ENCODE peak calls at places on chromosomes 4 and X, in eight cellular contexts. One of them, this sample, is unnamed.

GRCh38 chrX:10722804-10723364 is 102.5 kb upstream of the MID1 start:
- DNase-seq in PC-3: peak
- DNase-seq in GM03348: peak
- DNase-seq in stimulated activated CD8-positive, alpha-beta memory T cell treated with anti-CD3 and anti-CD28 coated beads, Interleukin-7, amount 100 ng/mL, for 4 hours: no peak
- DNase-seq in astrocyte of the spinal cord: peak
- DNase-seq in GM12865: peak
- DNase-seq in nucleus accumbens: peak
- DNase-seq in activated T-helper 1 cell treated with anti-CD3 and anti-CD28 coated beads, Interleukin-2, amount 50 U/mL, for 16 hours: no peak
- DNase-seq in this sample: peak

GRCh38 chr4:153513596-153513995 is 47.4 kb downstream of the TMEM131L start:
- DNase-seq in PC-3: peak
- DNase-seq in GM03348: peak
- DNase-seq in stimulated activated CD8-positive, alpha-beta memory T cell treated with anti-CD3 and anti-CD28 coated beads, Interleukin-7, amount 100 ng/mL, for 4 hours: no peak
- DNase-seq in astrocyte of the spinal cord: peak
- DNase-seq in GM12865: no peak
- DNase-seq in nucleus accumbens: no peak
- DNase-seq in activated T-helper 1 cell treated with anti-CD3 and anti-CD28 coated beads, Interleukin-2, amount 50 U/mL, for 16 hours: no peak
- DNase-seq in this sample: no peak

GRCh38 chrX:129593137-129593536 is 53.1 kb downstream of the OCRL start:
- DNase-seq in PC-3: peak
- DNase-seq in GM03348: peak
- DNase-seq in stimulated activated CD8-positive, alpha-beta memory T cell treated with anti-CD3 and anti-CD28 coated beads, Interleukin-7, amount 100 ng/mL, for 4 hours: no peak
- DNase-seq in astrocyte of the spinal cord: peak
- DNase-seq in GM12865: no peak
- DNase-seq in nucleus accumbens: no peak
- DNase-seq in activated T-helper 1 cell treated with anti-CD3 and anti-CD28 coated beads, Interleukin-2, amount 50 U/mL, for 16 hours: no peak
- DNase-seq in this sample: peak

GRCh38 chrX:67614006-67614405 is 70.2 kb downstream of the AR start:
- DNase-seq in PC-3: no peak
- DNase-seq in GM03348: no peak
- DNase-seq in stimulated activated CD8-positive, alpha-beta memory T cell treated with anti-CD3 and anti-CD28 coated beads, Interleukin-7, amount 100 ng/mL, for 4 hours: no peak
- DNase-seq in astrocyte of the spinal cord: peak
- DNase-seq in GM12865: no peak
- DNase-seq in nucleus accumbens: no peak
- DNase-seq in activated T-helper 1 cell treated with anti-CD3 and anti-CD28 coated beads, Interleukin-2, amount 50 U/mL, for 16 hours: no peak
- DNase-seq in this sample: no peak

GRCh38 chr4:70183168-70183939 is 12.2 kb upstream of the ODAM start:
- DNase-seq in PC-3: peak
- DNase-seq in GM03348: peak
- DNase-seq in stimulated activated CD8-positive, alpha-beta memory T cell treated with anti-CD3 and anti-CD28 coated beads, Interleukin-7, amount 100 ng/mL, for 4 hours: no peak
- DNase-seq in astrocyte of the spinal cord: peak
- DNase-seq in GM12865: peak
- DNase-seq in nucleus accumbens: no peak
- DNase-seq in activated T-helper 1 cell treated with anti-CD3 and anti-CD28 coated beads, Interleukin-2, amount 50 U/mL, for 16 hours: no peak
- DNase-seq in this sample: peak

GRCh38 chrX:132732236-132732635 is 226.2 kb downstream of the HS6ST2 start:
- DNase-seq in PC-3: no peak
- DNase-seq in GM03348: no peak
- DNase-seq in stimulated activated CD8-positive, alpha-beta memory T cell treated with anti-CD3 and anti-CD28 coated beads, Interleukin-7, amount 100 ng/mL, for 4 hours: no peak
- DNase-seq in astrocyte of the spinal cord: no peak
- DNase-seq in GM12865: no peak
- DNase-seq in nucleus accumbens: no peak
- DNase-seq in activated T-helper 1 cell treated with anti-CD3 and anti-CD28 coated beads, Interleukin-2, amount 50 U/mL, for 16 hours: no peak
- DNase-seq in this sample: peak

GRCh38 chr4:125359960-125360628 is 45.3 kb downstream of the FAT4 start:
- DNase-seq in PC-3: no peak
- DNase-seq in GM03348: no peak
- DNase-seq in stimulated activated CD8-positive, alpha-beta memory T cell treated with anti-CD3 and anti-CD28 coated beads, Interleukin-7, amount 100 ng/mL, for 4 hours: no peak
- DNase-seq in astrocyte of the spinal cord: no peak
- DNase-seq in GM12865: no peak
- DNase-seq in nucleus accumbens: no peak
- DNase-seq in activated T-helper 1 cell treated with anti-CD3 and anti-CD28 coated beads, Interleukin-2, amount 50 U/mL, for 16 hours: no peak
- DNase-seq in this sample: no peak

GRCh38 chrX:17007134-17007768 is 60.8 kb downstream of the REPS2 start:
- DNase-seq in PC-3: peak
- DNase-seq in GM03348: peak
- DNase-seq in stimulated activated CD8-positive, alpha-beta memory T cell treated with anti-CD3 and anti-CD28 coated beads, Interleukin-7, amount 100 ng/mL, for 4 hours: no peak
- DNase-seq in astrocyte of the spinal cord: peak
- DNase-seq in GM12865: peak
- DNase-seq in nucleus accumbens: no peak
- DNase-seq in activated T-helper 1 cell treated with anti-CD3 and anti-CD28 coated beads, Interleukin-2, amount 50 U/mL, for 16 hours: no peak
- DNase-seq in this sample: peak

GRCh38 chr4:183729430-183730328 is 70.6 kb downstream of the TRAPPC11 start:
- DNase-seq in PC-3: no peak
- DNase-seq in GM03348: no peak
- DNase-seq in stimulated activated CD8-positive, alpha-beta memory T cell treated with anti-CD3 and anti-CD28 coated beads, Interleukin-7, amount 100 ng/mL, for 4 hours: no peak
- DNase-seq in astrocyte of the spinal cord: no peak
- DNase-seq in GM12865: peak
- DNase-seq in nucleus accumbens: no peak
- DNase-seq in activated T-helper 1 cell treated with anti-CD3 and anti-CD28 coated beads, Interleukin-2, amount 50 U/mL, for 16 hours: no peak
- DNase-seq in this sample: peak

GRCh38 chr4:176340871-176341685 is 21.3 kb downstream of the SPCS3 start:
- DNase-seq in PC-3: peak
- DNase-seq in GM03348: peak
- DNase-seq in stimulated activated CD8-positive, alpha-beta memory T cell treated with anti-CD3 and anti-CD28 coated beads, Interleukin-7, amount 100 ng/mL, for 4 hours: no peak
- DNase-seq in astrocyte of the spinal cord: peak
- DNase-seq in GM12865: peak
- DNase-seq in nucleus accumbens: no peak
- DNase-seq in activated T-helper 1 cell treated with anti-CD3 and anti-CD28 coated beads, Interleukin-2, amount 50 U/mL, for 16 hours: no peak
- DNase-seq in this sample: peak

GRCh38 chrX:50635162-50635561 is 164.5 kb upstream of the DGKK start:
- DNase-seq in PC-3: no peak
- DNase-seq in GM03348: no peak
- DNase-seq in stimulated activated CD8-positive, alpha-beta memory T cell treated with anti-CD3 and anti-CD28 coated beads, Interleukin-7, amount 100 ng/mL, for 4 hours: no peak
- DNase-seq in astrocyte of the spinal cord: no peak
- DNase-seq in GM12865: no peak
- DNase-seq in nucleus accumbens: no peak
- DNase-seq in activated T-helper 1 cell treated with anti-CD3 and anti-CD28 coated beads, Interleukin-2, amount 50 U/mL, for 16 hours: no peak
- DNase-seq in this sample: no peak

GRCh38 chrX:11423362-11423818 is 130.2 kb downstream of the AMELX start:
- DNase-seq in PC-3: peak
- DNase-seq in GM03348: peak
- DNase-seq in stimulated activated CD8-positive, alpha-beta memory T cell treated with anti-CD3 and anti-CD28 coated beads, Interleukin-7, amount 100 ng/mL, for 4 hours: no peak
- DNase-seq in astrocyte of the spinal cord: peak
- DNase-seq in GM12865: peak
- DNase-seq in nucleus accumbens: no peak
- DNase-seq in activated T-helper 1 cell treated with anti-CD3 and anti-CD28 coated beads, Interleukin-2, amount 50 U/mL, for 16 hours: no peak
- DNase-seq in this sample: no peak

GRCh38 chr4:99359480-99360204 is 7.1 kb upstream of the ADH1C start:
- DNase-seq in PC-3: no peak
- DNase-seq in GM03348: no peak
- DNase-seq in stimulated activated CD8-positive, alpha-beta memory T cell treated with anti-CD3 and anti-CD28 coated beads, Interleukin-7, amount 100 ng/mL, for 4 hours: no peak
- DNase-seq in astrocyte of the spinal cord: no peak
- DNase-seq in GM12865: no peak
- DNase-seq in nucleus accumbens: no peak
- DNase-seq in activated T-helper 1 cell treated with anti-CD3 and anti-CD28 coated beads, Interleukin-2, amount 50 U/mL, for 16 hours: no peak
- DNase-seq in this sample: no peak

GRCh38 chr4:111228396-111228795 is 605.5 kb upstream of the PITX2 start:
- DNase-seq in PC-3: no peak
- DNase-seq in GM03348: peak
- DNase-seq in stimulated activated CD8-positive, alpha-beta memory T cell treated with anti-CD3 and anti-CD28 coated beads, Interleukin-7, amount 100 ng/mL, for 4 hours: no peak
- DNase-seq in astrocyte of the spinal cord: peak
- DNase-seq in GM12865: no peak
- DNase-seq in nucleus accumbens: no peak
- DNase-seq in activated T-helper 1 cell treated with anti-CD3 and anti-CD28 coated beads, Interleukin-2, amount 50 U/mL, for 16 hours: no peak
- DNase-seq in this sample: no peak

GRCh38 chrX:129779747-129780146 is at the start of gene SASH3:
- DNase-seq in PC-3: no peak
- DNase-seq in GM03348: no peak
- DNase-seq in stimulated activated CD8-positive, alpha-beta memory T cell treated with anti-CD3 and anti-CD28 coated beads, Interleukin-7, amount 100 ng/mL, for 4 hours: no peak
- DNase-seq in astrocyte of the spinal cord: no peak
- DNase-seq in GM12865: peak
- DNase-seq in nucleus accumbens: no peak
- DNase-seq in activated T-helper 1 cell treated with anti-CD3 and anti-CD28 coated beads, Interleukin-2, amount 50 U/mL, for 16 hours: peak
- DNase-seq in this sample: no peak

GRCh38 chr4:1012031-1012739 is 759 bp downstream of the FGFRL1 start:
- DNase-seq in PC-3: peak
- DNase-seq in GM03348: peak
- DNase-seq in stimulated activated CD8-positive, alpha-beta memory T cell treated with anti-CD3 and anti-CD28 coated beads, Interleukin-7, amount 100 ng/mL, for 4 hours: no peak
- DNase-seq in astrocyte of the spinal cord: peak
- DNase-seq in GM12865: no peak
- DNase-seq in nucleus accumbens: no peak
- DNase-seq in activated T-helper 1 cell treated with anti-CD3 and anti-CD28 coated beads, Interleukin-2, amount 50 U/mL, for 16 hours: no peak
- DNase-seq in this sample: peak

GRCh38 chrX:19924285-19924684 is 36.9 kb upstream of the SH3KBP1 start:
- DNase-seq in PC-3: no peak
- DNase-seq in GM03348: no peak
- DNase-seq in stimulated activated CD8-positive, alpha-beta memory T cell treated with anti-CD3 and anti-CD28 coated beads, Interleukin-7, amount 100 ng/mL, for 4 hours: no peak
- DNase-seq in astrocyte of the spinal cord: peak
- DNase-seq in GM12865: no peak
- DNase-seq in nucleus accumbens: no peak
- DNase-seq in activated T-helper 1 cell treated with anti-CD3 and anti-CD28 coated beads, Interleukin-2, amount 50 U/mL, for 16 hours: no peak
- DNase-seq in this sample: no peak

GRCh38 chrX:136219893-136220292 is 31.3 kb downstream of the MAP7D3 start:
- DNase-seq in PC-3: peak
- DNase-seq in GM03348: no peak
- DNase-seq in stimulated activated CD8-positive, alpha-beta memory T cell treated with anti-CD3 and anti-CD28 coated beads, Interleukin-7, amount 100 ng/mL, for 4 hours: no peak
- DNase-seq in astrocyte of the spinal cord: no peak
- DNase-seq in GM12865: no peak
- DNase-seq in nucleus accumbens: no peak
- DNase-seq in activated T-helper 1 cell treated with anti-CD3 and anti-CD28 coated beads, Interleukin-2, amount 50 U/mL, for 16 hours: no peak
- DNase-seq in this sample: no peak

GRCh38 chrX:131595120-131595519 is 51.2 kb downstream of the OR13H1 start:
- DNase-seq in PC-3: peak
- DNase-seq in GM03348: no peak
- DNase-seq in stimulated activated CD8-positive, alpha-beta memory T cell treated with anti-CD3 and anti-CD28 coated beads, Interleukin-7, amount 100 ng/mL, for 4 hours: no peak
- DNase-seq in astrocyte of the spinal cord: no peak
- DNase-seq in GM12865: no peak
- DNase-seq in nucleus accumbens: no peak
- DNase-seq in activated T-helper 1 cell treated with anti-CD3 and anti-CD28 coated beads, Interleukin-2, amount 50 U/mL, for 16 hours: no peak
- DNase-seq in this sample: peak

GRCh38 chr4:3305610-3306371 is 13.0 kb downstream of the RGS12 start:
- DNase-seq in PC-3: no peak
- DNase-seq in GM03348: no peak
- DNase-seq in stimulated activated CD8-positive, alpha-beta memory T cell treated with anti-CD3 and anti-CD28 coated beads, Interleukin-7, amount 100 ng/mL, for 4 hours: no peak
- DNase-seq in astrocyte of the spinal cord: no peak
- DNase-seq in GM12865: no peak
- DNase-seq in nucleus accumbens: peak
- DNase-seq in activated T-helper 1 cell treated with anti-CD3 and anti-CD28 coated beads, Interleukin-2, amount 50 U/mL, for 16 hours: no peak
- DNase-seq in this sample: peak

GRCh38 chrX:25523574-25523973 is 507.8 kb upstream of the ARX start:
- DNase-seq in PC-3: peak
- DNase-seq in GM03348: peak
- DNase-seq in stimulated activated CD8-positive, alpha-beta memory T cell treated with anti-CD3 and anti-CD28 coated beads, Interleukin-7, amount 100 ng/mL, for 4 hours: no peak
- DNase-seq in astrocyte of the spinal cord: peak
- DNase-seq in GM12865: peak
- DNase-seq in nucleus accumbens: peak
- DNase-seq in activated T-helper 1 cell treated with anti-CD3 and anti-CD28 coated beads, Interleukin-2, amount 50 U/mL, for 16 hours: no peak
- DNase-seq in this sample: peak

GRCh38 chr4:89661490-89661889 is 175.5 kb downstream of the SNCA start:
- DNase-seq in PC-3: peak
- DNase-seq in GM03348: peak
- DNase-seq in stimulated activated CD8-positive, alpha-beta memory T cell treated with anti-CD3 and anti-CD28 coated beads, Interleukin-7, amount 100 ng/mL, for 4 hours: no peak
- DNase-seq in astrocyte of the spinal cord: peak
- DNase-seq in GM12865: no peak
- DNase-seq in nucleus accumbens: no peak
- DNase-seq in activated T-helper 1 cell treated with anti-CD3 and anti-CD28 coated beads, Interleukin-2, amount 50 U/mL, for 16 hours: no peak
- DNase-seq in this sample: peak

GRCh38 chr4:1579834-1580686 is 104.1 kb downstream of the FAM53A start:
- DNase-seq in PC-3: peak
- DNase-seq in GM03348: peak
- DNase-seq in stimulated activated CD8-positive, alpha-beta memory T cell treated with anti-CD3 and anti-CD28 coated beads, Interleukin-7, amount 100 ng/mL, for 4 hours: peak
- DNase-seq in astrocyte of the spinal cord: peak
- DNase-seq in GM12865: no peak
- DNase-seq in nucleus accumbens: peak
- DNase-seq in activated T-helper 1 cell treated with anti-CD3 and anti-CD28 coated beads, Interleukin-2, amount 50 U/mL, for 16 hours: peak
- DNase-seq in this sample: peak

GRCh38 chr4:52996261-52997131 is 134.4 kb downstream of the RASL11B start:
- DNase-seq in PC-3: no peak
- DNase-seq in GM03348: peak
- DNase-seq in stimulated activated CD8-positive, alpha-beta memory T cell treated with anti-CD3 and anti-CD28 coated beads, Interleukin-7, amount 100 ng/mL, for 4 hours: no peak
- DNase-seq in astrocyte of the spinal cord: peak
- DNase-seq in GM12865: no peak
- DNase-seq in nucleus accumbens: no peak
- DNase-seq in activated T-helper 1 cell treated with anti-CD3 and anti-CD28 coated beads, Interleukin-2, amount 50 U/mL, for 16 hours: no peak
- DNase-seq in this sample: no peak

GRCh38 chr4:99219072-99219471 is at the start of gene ADH6:
- DNase-seq in PC-3: no peak
- DNase-seq in GM03348: no peak
- DNase-seq in stimulated activated CD8-positive, alpha-beta memory T cell treated with anti-CD3 and anti-CD28 coated beads, Interleukin-7, amount 100 ng/mL, for 4 hours: no peak
- DNase-seq in astrocyte of the spinal cord: no peak
- DNase-seq in GM12865: no peak
- DNase-seq in nucleus accumbens: no peak
- DNase-seq in activated T-helper 1 cell treated with anti-CD3 and anti-CD28 coated beads, Interleukin-2, amount 50 U/mL, for 16 hours: no peak
- DNase-seq in this sample: no peak

GRCh38 chr4:36042122-36042970 is 202.0 kb downstream of the ARAP2 start:
- DNase-seq in PC-3: no peak
- DNase-seq in GM03348: no peak
- DNase-seq in stimulated activated CD8-positive, alpha-beta memory T cell treated with anti-CD3 and anti-CD28 coated beads, Interleukin-7, amount 100 ng/mL, for 4 hours: no peak
- DNase-seq in astrocyte of the spinal cord: no peak
- DNase-seq in GM12865: no peak
- DNase-seq in nucleus accumbens: no peak
- DNase-seq in activated T-helper 1 cell treated with anti-CD3 and anti-CD28 coated beads, Interleukin-2, amount 50 U/mL, for 16 hours: no peak
- DNase-seq in this sample: no peak

GRCh38 chr4:168558587-168558986 is 61.7 kb downstream of the PALLD start:
- DNase-seq in PC-3: peak
- DNase-seq in GM03348: peak
- DNase-seq in stimulated activated CD8-positive, alpha-beta memory T cell treated with anti-CD3 and anti-CD28 coated beads, Interleukin-7, amount 100 ng/mL, for 4 hours: no peak
- DNase-seq in astrocyte of the spinal cord: peak
- DNase-seq in GM12865: no peak
- DNase-seq in nucleus accumbens: no peak
- DNase-seq in activated T-helper 1 cell treated with anti-CD3 and anti-CD28 coated beads, Interleukin-2, amount 50 U/mL, for 16 hours: no peak
- DNase-seq in this sample: peak

GRCh38 chr4:80125252-80126177 is 52.5 kb upstream of the ANTXR2 start:
- DNase-seq in PC-3: peak
- DNase-seq in GM03348: peak
- DNase-seq in stimulated activated CD8-positive, alpha-beta memory T cell treated with anti-CD3 and anti-CD28 coated beads, Interleukin-7, amount 100 ng/mL, for 4 hours: peak
- DNase-seq in astrocyte of the spinal cord: peak
- DNase-seq in GM12865: peak
- DNase-seq in nucleus accumbens: no peak
- DNase-seq in activated T-helper 1 cell treated with anti-CD3 and anti-CD28 coated beads, Interleukin-2, amount 50 U/mL, for 16 hours: no peak
- DNase-seq in this sample: peak